ENCODE peak calls at places on chromosome 10, in four cellular contexts. W is IMR-90, H is mesendoderm, C is H1. G is an unnamed sample.

GRCh38 chr10:5550621-5551530 is 26.1 kb downstream of the CALML3 start:
- DNase-seq in W (peak), H (no peak), C (no peak), G (no peak)

GRCh38 chr10:63573068-63573697 is 52.0 kb downstream of the REEP3 start:
- DNase-seq in W (peak), H (no peak), C (no peak), G (no peak)

GRCh38 chr10:129541748-129542487 is 74.9 kb downstream of the MGMT start:
- DNase-seq in W (no peak), H (no peak), C (no peak), G (no peak)

GRCh38 chr10:3636356-3637181 is 148.4 kb downstream of the KLF6 start:
- DNase-seq in W (no peak), H (no peak), C (no peak), G (no peak)

GRCh38 chr10:55351431-55351830 is 550.4 kb upstream of the PCDH15 start:
- DNase-seq in W (no peak), H (no peak), C (no peak), G (no peak)

GRCh38 chr10:125823663-125824251 is 411 bp downstream of the BCCIP start:
- DNase-seq in W (peak), H (no peak), C (no peak), G (no peak)

GRCh38 chr10:58818889-58819288 is 306.2 kb downstream of the BICC1 start:
- DNase-seq in W (peak), H (no peak), C (no peak), G (no peak)

GRCh38 chr10:99859585-99859984 is 77.1 kb downstream of the ABCC2 start:
- DNase-seq in W (no peak), H (peak), C (no peak), G (peak)

GRCh38 chr10:79404231-79404609 is 41.2 kb downstream of the ZCCHC24 start:
- DNase-seq in W (peak), H (peak), C (no peak), G (no peak)

GRCh38 chr10:126277177-126277576 is 111.1 kb downstream of the ADAM12 start:
- DNase-seq in W (no peak), H (no peak), C (no peak), G (no peak)

GRCh38 chr10:6145414-6145978 is 56.7 kb downstream of the RBM17 start:
- DNase-seq in W (no peak), H (peak), C (no peak), G (no peak)

GRCh38 chr10:108904163-108904878 is 1019.0 kb downstream of the XPNPEP1 start:
- DNase-seq in W (no peak), H (no peak), C (no peak), G (no peak)

GRCh38 chr10:14200645-14201534 is 129.8 kb downstream of the FRMD4A start:
- DNase-seq in W (peak), H (peak), C (no peak), G (peak)

GRCh38 chr10:69051303-69051702 is 36.6 kb upstream of the SRGN start:
- DNase-seq in W (peak), H (no peak), C (no peak), G (no peak)

GRCh38 chr10:116878123-116878522 is 28.8 kb downstream of the ENO4 start:
- DNase-seq in W (no peak), H (no peak), C (no peak), G (no peak)

GRCh38 chr10:31100176-31100575 is 68.5 kb upstream of the ZNF438 start:
- DNase-seq in W (no peak), H (no peak), C (no peak), G (no peak)

GRCh38 chr10:5079306-5079830 is 14.8 kb upstream of the AKR1C3 start:
- DNase-seq in W (no peak), H (peak), C (no peak), G (no peak)

DNA sequence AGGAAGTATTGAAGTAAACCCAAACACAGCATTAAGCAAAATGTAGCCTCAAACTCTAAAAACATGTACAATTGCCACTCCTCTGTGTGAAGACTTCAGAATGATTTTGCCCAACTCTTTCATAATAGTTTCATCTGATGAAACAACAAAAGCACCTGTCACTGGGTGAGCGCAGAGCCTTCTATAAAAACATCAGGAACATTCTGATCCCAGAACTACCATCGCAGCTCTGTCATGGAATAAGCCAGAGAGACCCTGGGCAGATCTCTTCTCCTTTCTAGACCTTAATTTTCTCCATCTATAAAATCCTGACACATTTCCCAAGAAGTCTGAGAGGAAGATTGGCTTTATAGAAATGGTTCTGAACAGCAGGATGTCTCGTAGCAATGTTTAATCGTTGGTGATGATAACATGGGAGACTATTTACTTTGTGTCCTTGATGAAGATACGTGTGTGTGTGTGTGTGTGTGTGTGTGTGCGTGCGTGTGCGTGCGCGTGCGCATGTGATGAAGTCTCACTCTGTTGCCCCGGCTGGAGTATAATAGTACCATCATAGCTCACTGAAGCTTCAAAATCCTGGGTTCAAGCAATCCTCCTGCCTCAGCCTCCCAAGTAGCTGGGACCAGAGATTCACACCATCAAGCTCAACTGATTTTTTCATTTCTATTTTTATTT is 198.0 kb downstream of the KIAA1217 start:
- DNase-seq in W (no peak), H (no peak), C (no peak), G (no peak)
- H4K5ac ChIP-seq in W (no peak), H (no peak), C (no peak), G (no peak)

DNA sequence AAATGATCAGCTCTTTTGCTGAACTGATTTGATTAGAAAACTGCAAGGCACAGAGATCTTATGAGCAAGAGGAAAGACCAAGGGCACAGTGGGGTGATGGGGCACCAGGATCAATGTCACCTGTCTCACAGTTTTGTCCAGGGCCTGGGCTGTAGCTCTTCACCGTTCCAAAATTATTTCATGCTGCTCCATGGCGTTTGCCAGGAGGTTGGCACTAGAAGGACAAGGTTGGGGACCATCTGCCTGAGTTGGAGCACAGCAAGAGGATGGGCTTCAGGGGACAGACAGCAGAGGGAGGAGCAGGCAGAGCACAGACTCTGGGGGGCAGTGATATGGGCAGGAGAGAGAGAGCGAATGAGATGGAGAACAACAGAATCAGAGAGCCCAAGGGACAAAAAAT is 17.5 kb upstream of the FRA10AC1 start:
- DNase-seq in W (no peak), H (no peak), C (no peak), G (no peak)
- H4K5ac ChIP-seq in W (no peak), H (no peak), C (no peak), G (no peak)

DNA sequence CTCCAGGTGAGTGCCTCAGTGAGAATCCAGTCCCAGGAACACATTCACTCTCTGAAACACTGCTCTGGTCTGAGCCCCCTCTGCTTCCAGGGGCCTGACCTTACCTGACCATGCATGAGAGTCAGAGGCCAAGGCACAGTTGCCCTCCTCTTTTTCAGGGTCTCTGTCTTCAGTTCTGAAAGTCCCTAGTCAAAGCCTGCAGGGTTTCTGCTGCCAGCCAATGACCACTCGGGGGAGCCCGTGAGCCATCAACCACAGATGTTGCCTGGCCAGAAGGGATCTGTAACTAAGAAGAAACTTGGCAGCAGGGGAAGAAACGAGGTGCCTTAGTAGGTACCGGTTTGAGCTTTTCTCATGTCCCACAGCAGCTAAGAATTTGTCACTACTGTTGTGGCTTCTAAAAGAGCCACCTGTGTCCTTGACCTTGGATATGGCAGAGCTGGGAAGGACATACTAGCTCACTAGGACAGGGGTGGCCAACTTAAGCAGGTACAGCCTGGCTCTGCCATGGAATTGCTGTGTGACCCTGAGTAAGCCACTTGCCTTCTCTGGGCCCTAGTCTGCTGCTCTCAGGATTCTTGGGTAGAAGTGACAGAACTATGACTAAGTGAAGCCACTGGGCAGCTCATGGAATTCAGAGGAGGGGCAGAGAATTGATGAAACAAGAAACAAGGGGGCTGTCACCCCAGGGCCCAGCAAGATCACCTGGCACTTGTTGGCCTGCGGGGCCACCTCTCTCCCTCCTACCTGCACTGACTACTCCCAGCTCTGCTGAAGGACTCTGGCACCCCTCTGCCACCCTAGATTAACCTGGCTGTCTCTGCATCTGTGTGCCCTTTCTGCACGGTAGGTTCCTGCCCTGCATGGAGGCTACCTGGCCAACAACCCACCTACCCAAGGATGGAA is 83.8 kb upstream of the GPR26 start:
- DNase-seq in W (peak), H (peak), C (peak), G (peak)
- H4K5ac ChIP-seq in W (no peak), H (no peak), C (no peak), G (no peak)

GRCh38 chr10:132392184-132392800 is 4.7 kb upstream of the PWWP2B start:
- DNase-seq in W (no peak), H (no peak), C (no peak), G (no peak)

GRCh38 chr10:132388901-132389630 is 7.9 kb upstream of the PWWP2B start:
- DNase-seq in W (no peak), H (no peak), C (no peak), G (peak)

GRCh38 chr10:132391372-132392020 is 5.5 kb upstream of the PWWP2B start:
- DNase-seq in W (no peak), H (no peak), C (no peak), G (no peak)

GRCh38 chr10:132389631-132390454 is 7.2 kb upstream of the PWWP2B start:
- DNase-seq in W (no peak), H (no peak), C (no peak), G (peak)

DNA sequence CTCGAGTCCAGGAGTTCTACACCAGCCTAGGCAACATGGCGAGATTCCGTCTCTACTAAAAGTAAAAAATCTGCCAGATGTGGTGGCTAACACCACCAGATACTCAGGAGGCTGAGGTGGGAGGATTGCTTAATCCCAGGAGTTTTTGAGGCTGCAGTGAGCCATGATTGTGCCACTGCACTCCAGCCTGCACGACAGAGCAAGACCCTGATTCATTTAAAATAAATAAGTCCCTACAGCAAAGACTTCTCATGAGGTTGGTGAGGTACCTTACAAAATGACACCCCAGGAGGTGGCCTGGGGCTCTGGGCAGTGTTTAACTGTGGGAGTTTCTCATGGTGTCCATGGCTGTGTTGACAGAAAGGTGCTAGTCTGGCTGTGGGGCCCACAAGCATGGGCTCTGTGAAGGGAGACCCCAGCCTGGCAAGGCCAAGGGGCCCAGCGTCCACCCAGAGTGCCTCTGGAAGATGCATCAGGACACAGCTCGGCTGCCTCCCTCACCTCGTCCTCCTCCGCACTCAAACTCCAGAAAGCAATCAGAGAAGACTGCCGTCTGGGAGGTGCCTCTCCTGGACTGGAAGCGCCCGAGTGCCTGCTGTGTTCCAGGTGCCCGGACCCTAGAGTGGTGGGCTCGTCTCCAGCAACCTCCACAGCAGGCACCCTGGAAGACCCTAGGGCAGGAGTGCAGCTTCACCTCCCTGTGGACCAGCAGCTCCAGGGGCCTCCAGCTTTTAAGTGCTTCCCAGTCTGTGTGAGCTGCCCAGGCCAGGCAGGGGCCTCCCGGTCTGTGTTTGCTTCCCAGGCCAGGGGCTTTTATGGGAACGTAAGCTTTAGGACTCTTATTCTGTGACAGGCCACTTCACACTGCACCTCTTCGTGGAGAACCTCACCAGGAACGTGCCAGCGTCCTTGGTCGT is 6.3 kb upstream of the PWWP2B start:
- DNase-seq in W (no peak), H (no peak), C (no peak), G (no peak)
- H4K5ac ChIP-seq in W (no peak), H (no peak), C (no peak), G (no peak)

G was measured in H9.